ENCODE peak calls at places on chromosome X, in four cellular contexts. X is right atrium auricular region, G is A673, U is upper lobe of left lung. Q is an unnamed sample. For H3K4me1, the result is how much of the 10 kb centered on the place peaks cover.

GRCh38 chrX:1468250-1468772 is 15.6 kb upstream of the ASMTL start:
- DNase-seq in X (peak), G (peak), U (peak), Q (no peak)

GRCh38 chrX:68072016-68072415 is 361.3 kb downstream of the OPHN1 start:
- DNase-seq in X (no peak), G (peak), U (no peak), Q (no peak)

GRCh38 chrX:97841544-97842179 is 958.0 kb downstream of the RPA4 start:
- DNase-seq in X (no peak), G (no peak), U (peak), Q (no peak)

GRCh38 chrX:8981742-8982141 is 52.2 kb downstream of the FAM9B start:
- DNase-seq in X (no peak), G (no peak), U (no peak), Q (no peak)

GRCh38 chrX:120741452-120741851 is 111.6 kb upstream of the C1GALT1C1 start:
- DNase-seq in X (no peak), G (no peak), U (no peak), Q (no peak)

GRCh38 chrX:56729152-56729557 is at the start of gene NBDY:
- DNase-seq in X (peak), G (peak), U (no peak), Q (no peak)

GRCh38 chrX:109732780-109733657 is at the start of gene ACSL4:
- DNase-seq in X (peak), G (peak), U (peak), Q (peak)

GRCh38 chrX:34437586-34437985 is 219.5 kb downstream of the TMEM47 start:
- DNase-seq in X (no peak), G (no peak), U (no peak), Q (peak)

GRCh38 chrX:46386511-46386910 is 158.7 kb downstream of the ZNF674 start:
- DNase-seq in X (no peak), G (no peak), U (no peak), Q (no peak)

GRCh38 chrX:1205681-1206611 is 6.5 kb downstream of the CRLF2 start:
- DNase-seq in X (no peak), G (peak), U (no peak), Q (peak)

GRCh38 chrX:132837126-132837525 is 121.3 kb downstream of the HS6ST2 start:
- DNase-seq in X (no peak), G (no peak), U (no peak), Q (no peak)

GRCh38 chrX:27599928-27600327 is 9.8 kb downstream of the DCAF8L2 start:
- DNase-seq in X (no peak), G (no peak), U (no peak), Q (no peak)

GRCh38 chrX:150526692-150527091 is 41.7 kb upstream of the MTM1 start:
- DNase-seq in X (no peak), G (no peak), U (no peak), Q (no peak)

GRCh38 chrX:47247206-47247998 is 14.6 kb downstream of the USP11 start:
- DNase-seq in X (no peak), G (no peak), U (no peak), Q (no peak)

GRCh38 chrX:98398542-98398941 is 1514.8 kb downstream of the RPA4 start:
- DNase-seq in X (no peak), G (no peak), U (no peak), Q (no peak)

GRCh38 chrX:69216446-69216845 is 51.2 kb upstream of the PJA1 start:
- DNase-seq in X (no peak), G (no peak), U (no peak), Q (no peak)

GRCh38 chrX:110228453-110228852 is 89.4 kb downstream of the AMMECR1 start:
- DNase-seq in X (no peak), G (peak), U (no peak), Q (no peak)

GRCh38 chrX:11588097-11588496 is 77.6 kb downstream of the ARHGAP6 start:
- DNase-seq in X (no peak), G (no peak), U (no peak), Q (no peak)

GRCh38 chrX:79524642-79525041 is 157.5 kb upstream of the ITM2A start:
- DNase-seq in X (no peak), G (peak), U (no peak), Q (no peak)

GRCh38 chrX:68833855-68834331 is 5.1 kb downstream of the EFNB1 start:
- DNase-seq in X (peak), G (no peak), U (no peak), Q (no peak)

GRCh38 chrX:114583646-114584433 is at the start of gene HTR2C:
- DNase-seq in X (no peak), G (no peak), U (no peak), Q (no peak)

GRCh38 chrX:120015145-120016067 is 62.1 kb downstream of the RHOXF2B start:
- DNase-seq in X (no peak), G (no peak), U (peak), Q (no peak)

GRCh38 chrX:72304877-72305276 is 837 bp downstream of the CITED1 start:
- DNase-seq in X (no peak), G (no peak), U (peak), Q (no peak)

GRCh38 chrX:40175416-40176255 is 77.9 kb upstream of the BCOR start:
- DNase-seq in X (peak), G (peak), U (peak), Q (peak)

GRCh38 chrX:72028701-72029470 is 102.8 kb downstream of the RTL5 start:
- DNase-seq in X (peak), G (no peak), U (no peak), Q (no peak)

GRCh38 chrX:31435592-31435991 is 363.8 kb upstream of the FTHL17 start:
- DNase-seq in X (no peak), G (no peak), U (no peak), Q (no peak)

GRCh38 chrX:33330798-33331197 is 119.4 kb upstream of the DMD start:
- DNase-seq in X (no peak), G (no peak), U (no peak), Q (no peak)

GRCh38 chrX:2696698-2697215 is 5.7 kb downstream of the CD99 start:
- DNase-seq in X (no peak), G (peak), U (no peak), Q (no peak)
- H3K4me1 ChIP-seq in X (half or more), G (half or more), U (half or more), Q (half or more)

DNA sequence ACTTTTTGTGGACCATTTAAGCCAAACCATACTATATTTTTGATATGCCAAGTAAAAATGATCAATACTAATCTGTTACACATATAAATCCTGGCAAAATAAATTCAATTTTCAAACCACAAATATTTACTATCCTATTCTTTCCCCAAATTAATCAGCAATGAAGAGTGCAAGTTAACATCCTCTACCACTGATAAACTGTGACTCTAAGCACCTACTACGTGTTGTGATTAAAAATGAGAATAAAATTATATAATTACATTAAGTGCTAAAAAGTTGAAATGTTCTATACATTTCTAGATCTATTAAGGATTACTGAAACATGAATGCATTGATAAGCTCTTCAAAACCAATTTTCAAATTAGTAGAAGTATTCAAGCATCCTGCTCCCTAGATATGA is 3.4 kb downstream of the KLHL15 start:
- DNase-seq in X (no peak), G (no peak), U (no peak), Q (no peak)
- H3K4me3 ChIP-seq in X (peak), G (peak), U (peak), Q (no peak)

GRCh38 chrX:12949927-12950656 is 24.8 kb upstream of the TMSB4X start:
- DNase-seq in X (peak), G (peak), U (no peak), Q (peak)
- H3K4me1 ChIP-seq in X (under half), G (under half), U (under half), Q (under half)

DNA sequence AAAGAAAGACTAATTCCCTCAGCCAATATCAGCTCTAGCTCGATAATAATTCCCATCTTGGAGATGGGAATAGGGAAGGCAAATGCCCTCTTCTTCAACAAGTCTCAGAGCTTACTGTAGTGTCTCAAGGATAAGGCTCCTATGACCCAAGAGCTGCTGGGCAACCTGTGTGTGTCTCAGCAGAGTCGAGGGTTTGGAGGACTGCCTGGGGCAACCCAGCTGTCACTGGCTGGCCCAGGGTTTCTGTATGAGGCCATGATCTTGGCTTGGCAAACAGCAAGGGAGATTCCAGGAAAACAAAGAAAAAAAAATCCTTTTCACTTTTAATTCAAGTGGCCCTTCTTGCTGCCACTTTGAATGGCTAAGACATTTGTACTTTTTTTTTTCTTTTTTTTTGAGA is 34.3 kb downstream of the TMSB4X start:
- DNase-seq in X (no peak), G (no peak), U (peak), Q (no peak)
- H3K4me3 ChIP-seq in X (no peak), G (no peak), U (no peak), Q (no peak)

GRCh38 chrX:48927736-48928382 is 9.0 kb upstream of the PIM2 start:
- DNase-seq in X (no peak), G (no peak), U (no peak), Q (no peak)

GRCh38 chrX:48923771-48924170 is 4.9 kb upstream of the PIM2 start:
- DNase-seq in X (no peak), G (no peak), U (no peak), Q (no peak)

GRCh38 chrX:48924270-48924669 is 5.4 kb upstream of the PIM2 start:
- DNase-seq in X (no peak), G (no peak), U (no peak), Q (no peak)

DNA sequence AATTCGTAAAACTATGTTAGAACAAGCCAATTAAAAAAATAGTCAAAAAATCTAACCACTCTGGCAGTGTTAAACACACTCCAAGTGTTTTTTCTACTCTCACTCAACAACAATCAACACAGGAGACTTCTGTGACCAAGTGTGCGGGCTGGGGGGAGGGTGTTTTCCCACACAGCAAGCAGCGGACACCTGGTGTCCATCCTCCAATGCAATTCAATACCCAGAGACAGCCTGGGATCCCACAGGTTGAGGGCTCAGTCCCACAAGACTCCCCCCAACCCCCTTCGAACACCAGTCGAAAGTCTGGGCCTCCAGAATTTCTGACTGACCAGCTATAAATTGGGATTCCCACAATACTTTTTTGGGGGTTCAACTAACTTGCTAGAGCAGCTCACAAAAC is 8.3 kb upstream of the PIM2 start:
- DNase-seq in X (no peak), G (no peak), U (no peak), Q (no peak)
- H3K4me1 ChIP-seq in X (under half), G (under half), U (under half), Q (under half)

Q was measured in tibial nerve.